ENCODE peak calls at places on chromosomes 12 and 14, in four cellular contexts. N is NCI-H446 treated with DMSO at 0.1 percent for 48 hours; B is stimulated activated CD4-positive, alpha-beta T cell treated with anti-CD3 and anti-CD28 coated beads, Interleukin-1b, Interleukin-23, amount 100 ng/mL, for 1 hour; R is NCI-H1417. H is an unnamed sample.

GRCh38 chr14:68663385-68664076 is 129.3 kb downstream of the ZFP36L1 start:
- DNase-seq in N (no peak), B (no peak), R (no peak), H (peak)

GRCh38 chr12:67239061-67239460 is 30.1 kb upstream of the CAND1 start:
- DNase-seq in N (no peak), B (no peak), R (no peak), H (no peak)

GRCh38 chr14:95477411-95478089 is 38.9 kb downstream of the SYNE3 start:
- DNase-seq in N (no peak), B (no peak), R (no peak), H (peak)

GRCh38 chr12:20601668-20602280 is 93.4 kb upstream of the SLCO1C1 start:
- DNase-seq in N (no peak), B (no peak), R (peak), H (peak)

GRCh38 chr14:55938249-55938791 is 179.9 kb upstream of the PELI2 start:
- DNase-seq in N (peak), B (no peak), R (no peak), H (peak)

GRCh38 chr12:24364921-24365320 is 415.5 kb upstream of the SOX5 start:
- DNase-seq in N (no peak), B (no peak), R (no peak), H (no peak)

GRCh38 chr14:26233126-26233525 is 364.7 kb downstream of the NOVA1 start:
- DNase-seq in N (no peak), B (no peak), R (peak), H (no peak)

GRCh38 chr12:1594045-1594294 is 411 bp downstream of the FBXL14 start:
- DNase-seq in N (no peak), B (no peak), R (peak), H (peak)

GRCh38 chr14:61891251-61891650 is 129.0 kb downstream of the SNAPC1 start:
- DNase-seq in N (no peak), B (no peak), R (peak), H (peak)

GRCh38 chr12:77796775-77797174 is 33.9 kb upstream of the NAV3 start:
- DNase-seq in N (no peak), B (no peak), R (no peak), H (peak)

GRCh38 chr14:94180655-94181271 is 6.6 kb downstream of the PPP4R4 start:
- DNase-seq in N (peak), B (no peak), R (peak), H (peak)

GRCh38 chr14:64202731-64203130 is 91.4 kb downstream of the ESR2 start:
- DNase-seq in N (no peak), B (no peak), R (no peak), H (no peak)

GRCh38 chr12:56161677-56162351 is 3.7 kb downstream of the MYL6 start:
- DNase-seq in N (no peak), B (no peak), R (no peak), H (no peak)

GRCh38 chr12:49637401-49637800 is 14.0 kb downstream of the PRPF40B start:
- DNase-seq in N (no peak), B (no peak), R (no peak), H (no peak)

GRCh38 chr12:108724054-108724889 is 7.0 kb downstream of the CORO1C start:
- DNase-seq in N (no peak), B (no peak), R (no peak), H (peak)

GRCh38 chr12:100646896-100647295 is 73.4 kb downstream of the GAS2L3 start:
- DNase-seq in N (no peak), B (no peak), R (no peak), H (no peak)

GRCh38 chr14:35533357-35534129 is 421 bp upstream of the INSM2 start:
- DNase-seq in N (peak), B (no peak), R (peak), H (peak)